ENCODE peak calls at places on chromosomes 3 and 15, in six cellular contexts. N, S, R, E, L and I are unnamed samples.

GRCh38 chr3:71401695-71402231 is 181.8 kb downstream of the FOXP1 start:
- DNase-seq in N (no peak), S (no peak), R (no peak), E (no peak), L (no peak), I (no peak)

GRCh38 chr3:106457278-106458210 is 588.7 kb upstream of the CBLB start:
- DNase-seq in N (no peak), S (no peak), R (no peak), E (peak; percentile 38), L (no peak), I (no peak)

GRCh38 chr15:60444289-60444912 is 34.5 kb downstream of the ICE2 start:
- DNase-seq in N (no peak), S (no peak), R (no peak), E (no peak), L (no peak), I (no peak)

GRCh38 chr3:62965311-62965710 is 90.1 kb upstream of the CADPS start:
- DNase-seq in N (no peak), S (no peak), R (no peak), E (no peak), L (no peak), I (no peak)

GRCh38 chr3:32973982-32974381 is 22.5 kb downstream of the CCR4 start:
- DNase-seq in N (no peak), S (no peak), R (peak; percentile 9), E (peak; percentile 47), L (no peak), I (no peak)

GRCh38 chr15:49610166-49610918 is 10.3 kb downstream of the FAM227B start:
- DNase-seq in N (no peak), S (peak; percentile 11), R (no peak), E (no peak), L (no peak), I (no peak)

GRCh38 chr3:50657816-50658215 is 16.9 kb upstream of the DOCK3 start:
- DNase-seq in N (no peak), S (no peak), R (no peak), E (no peak), L (no peak), I (peak; percentile 8)

GRCh38 chr3:142211034-142211433 is 14.4 kb downstream of the GK5 start:
- DNase-seq in N (no peak), S (peak; percentile 77), R (no peak), E (no peak), L (no peak), I (no peak)

GRCh38 chr3:24933401-24933800 is 438.8 kb upstream of the THRB start:
- DNase-seq in N (no peak), S (no peak), R (no peak), E (no peak), L (no peak), I (no peak)

GRCh38 chr3:129014148-129014547 is 13.0 kb downstream of the EFCC1 start:
- DNase-seq in N (no peak), S (no peak), R (no peak), E (no peak), L (no peak), I (no peak)

GRCh38 chr15:29924750-29925149 is 102.5 kb upstream of the TJP1 start:
- DNase-seq in N (no peak), S (peak; percentile 97), R (no peak), E (no peak), L (no peak), I (no peak)

GRCh38 chr15:60634815-60635214 is 155.9 kb upstream of the ICE2 start:
- DNase-seq in N (no peak), S (no peak), R (no peak), E (peak; percentile 14), L (no peak), I (no peak)

GRCh38 chr3:13145131-13145825 is 72.0 kb upstream of the IQSEC1 start:
- DNase-seq in N (no peak), S (peak; percentile 54), R (no peak), E (no peak), L (no peak), I (no peak)

GRCh38 chr3:184848934-184849333 is 37.0 kb downstream of the VPS8 start:
- DNase-seq in N (no peak), S (no peak), R (no peak), E (no peak), L (no peak), I (no peak)

GRCh38 chr3:28077566-28077965 is 163.9 kb upstream of the CMC1 start:
- DNase-seq in N (no peak), S (peak; percentile 71), R (no peak), E (no peak), L (no peak), I (no peak)

GRCh38 chr3:169619793-169620192 is 43.7 kb downstream of the MECOM start:
- DNase-seq in N (no peak), S (peak; percentile 64), R (no peak), E (no peak), L (no peak), I (no peak)